ENCODE peak calls at places on chromosomes 1 and 21, in six cellular contexts. E is astrocyte, B is A549, W is fibroblast of lung, P is prostate gland, A is GM06990. K is an unnamed sample.

GRCh38 chr21:25895565-25896205 is 160.9 kb downstream of the GABPA start:
- DNase-seq in A (no peak), P (no peak), B (no peak), E (no peak), W (peak), K (peak)

GRCh38 chr1:94055459-94056122 is 65.4 kb downstream of the ABCA4 start:
- DNase-seq in W (peak), P (no peak), E (peak), B (no peak), A (no peak), K (no peak)

GRCh38 chr1:202844935-202845334 is 34.2 kb downstream of the PCAT6 start:
- DNase-seq in A (no peak), E (no peak), B (no peak), W (no peak), P (no peak), K (no peak)

GRCh38 chr1:1596493-1597274 is 3.3 kb downstream of the FNDC10 start:
- DNase-seq in B (no peak), E (no peak), W (no peak), P (no peak), A (no peak), K (no peak)

GRCh38 chr1:152884085-152884484 is 6.0 kb downstream of the SMCP start:
- DNase-seq in W (no peak), B (no peak), E (no peak), P (no peak), A (no peak), K (no peak)

GRCh38 chr21:22584308-22584707 is 1586.1 kb downstream of the NCAM2 start:
- DNase-seq in P (no peak), A (no peak), E (no peak), B (no peak), W (no peak), K (no peak)

GRCh38 chr1:17167783-17168479 is 37.0 kb upstream of the PADI1 start:
- DNase-seq in B (peak), E (peak), P (no peak), W (peak), A (no peak), K (no peak)

GRCh38 chr21:34795152-34796141 is 126.7 kb downstream of the CLIC6 start:
- DNase-seq in A (no peak), B (peak), P (peak), E (peak), W (peak), K (no peak)

GRCh38 chr1:115647507-115647906 is 5.7 kb downstream of the VANGL1 start:
- DNase-seq in E (no peak), B (no peak), P (no peak), A (no peak), W (no peak), K (peak)

GRCh38 chr1:118960567-118961136 is 27.5 kb downstream of the TBX15 start:
- DNase-seq in B (peak), E (no peak), W (peak), A (no peak), P (no peak), K (no peak)

GRCh38 chr1:233304489-233305102 is 9.1 kb upstream of the PCNX2 start:
- DNase-seq in A (no peak), P (no peak), B (no peak), W (peak), E (no peak), K (peak)

GRCh38 chr1:150895618-150896017 is 8.7 kb downstream of the CTXND2 start:
- DNase-seq in P (no peak), A (no peak), B (peak), W (peak), E (peak), K (no peak)

GRCh38 chr21:33543505-33544129 is 779 bp downstream of the SON start:
- DNase-seq in W (no peak), P (peak), E (no peak), B (no peak), A (peak), K (no peak)

DNA sequence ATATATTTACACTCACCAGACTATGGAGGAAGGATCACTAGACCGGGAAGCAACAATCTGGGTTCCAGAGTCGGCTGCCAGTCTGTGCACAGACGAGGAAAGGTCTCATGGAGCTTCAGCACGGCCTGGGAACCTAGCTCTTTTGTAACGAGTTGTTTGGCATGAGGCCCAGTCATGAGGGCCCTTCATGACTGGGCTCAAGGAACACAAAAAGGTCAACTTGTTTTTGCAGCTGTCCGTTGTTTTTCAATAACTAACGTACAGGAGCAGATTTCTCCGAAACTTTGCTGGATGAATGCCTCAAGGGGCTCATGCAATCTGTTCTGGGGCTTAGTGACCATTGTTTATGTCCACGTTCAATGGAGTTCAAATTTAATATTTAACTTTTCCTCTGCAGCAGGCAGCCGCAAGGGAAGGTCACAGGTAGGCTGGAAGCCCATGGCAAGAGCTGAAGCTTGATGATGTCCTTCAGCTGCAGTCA is 5.9 kb upstream of the STUM start:
- DNase-seq in P (no peak), B (no peak), A (no peak), W (no peak), E (no peak), K (no peak)
- H3K4me3 ChIP-seq in P (no peak), B (no peak), A (no peak), W (no peak), E (no peak), K (no peak)

DNA sequence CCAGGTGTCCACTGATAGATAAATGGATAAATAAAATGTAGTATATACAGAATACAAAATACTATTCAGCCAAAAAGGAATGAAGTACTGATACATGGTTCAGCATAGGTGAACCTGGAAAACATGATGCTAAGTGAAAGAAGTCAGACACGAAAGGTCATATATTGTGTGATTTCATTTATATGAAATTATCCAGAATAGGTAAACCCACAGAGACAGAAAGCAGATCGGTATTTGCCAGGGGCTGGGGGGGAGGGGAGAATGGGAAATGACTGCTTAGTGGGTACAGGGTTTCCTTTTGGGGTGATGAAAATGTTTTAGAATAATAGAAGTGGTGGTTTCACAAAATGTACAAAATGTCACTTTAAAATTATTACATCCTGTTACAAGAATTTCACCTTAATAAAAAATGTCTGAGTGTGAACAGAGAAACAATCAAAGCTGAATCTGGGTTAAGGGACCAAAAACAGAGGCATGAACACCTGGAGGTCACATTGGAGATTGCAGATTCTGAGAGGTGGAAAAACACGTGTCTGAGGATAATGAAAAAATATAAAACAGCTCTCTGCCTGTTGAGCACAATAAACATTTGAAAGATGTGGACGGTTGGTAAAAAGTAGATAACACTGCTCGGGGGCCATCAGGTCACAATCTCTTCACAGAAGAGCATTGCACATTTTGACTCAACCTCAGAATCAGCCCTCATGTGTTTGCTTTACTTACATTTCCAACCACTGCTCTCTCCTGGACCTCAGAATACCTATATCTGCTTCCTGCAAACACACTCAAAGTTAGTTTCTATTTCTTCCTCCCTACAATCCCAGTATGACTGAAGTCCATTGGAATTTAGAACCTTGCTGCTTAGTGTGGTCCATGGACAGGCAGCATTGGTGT is 3.3 kb downstream of the SLAMF6 start:
- DNase-seq in W (no peak), P (no peak), E (no peak), A (peak), B (peak), K (peak)
- H3K4me3 ChIP-seq in W (no peak), P (no peak), E (no peak), A (peak), B (no peak), K (peak)

GRCh38 chr1:39157304-39157703 is 47.2 kb upstream of the MACF1 start:
- DNase-seq in A (no peak), W (no peak), P (no peak), E (no peak), B (no peak), K (no peak)

GRCh38 chr1:39159224-39160036 is 45.1 kb upstream of the MACF1 start:
- DNase-seq in A (no peak), W (peak), B (no peak), P (peak), E (peak), K (no peak)

GRCh38 chr1:39154553-39155361 is 49.7 kb upstream of the MACF1 start:
- DNase-seq in E (peak), B (no peak), A (no peak), P (peak), W (peak), K (no peak)

GRCh38 chr1:39160703-39161102 is 43.8 kb upstream of the MACF1 start:
- DNase-seq in E (no peak), P (no peak), B (no peak), W (peak), A (no peak), K (no peak)

DNA sequence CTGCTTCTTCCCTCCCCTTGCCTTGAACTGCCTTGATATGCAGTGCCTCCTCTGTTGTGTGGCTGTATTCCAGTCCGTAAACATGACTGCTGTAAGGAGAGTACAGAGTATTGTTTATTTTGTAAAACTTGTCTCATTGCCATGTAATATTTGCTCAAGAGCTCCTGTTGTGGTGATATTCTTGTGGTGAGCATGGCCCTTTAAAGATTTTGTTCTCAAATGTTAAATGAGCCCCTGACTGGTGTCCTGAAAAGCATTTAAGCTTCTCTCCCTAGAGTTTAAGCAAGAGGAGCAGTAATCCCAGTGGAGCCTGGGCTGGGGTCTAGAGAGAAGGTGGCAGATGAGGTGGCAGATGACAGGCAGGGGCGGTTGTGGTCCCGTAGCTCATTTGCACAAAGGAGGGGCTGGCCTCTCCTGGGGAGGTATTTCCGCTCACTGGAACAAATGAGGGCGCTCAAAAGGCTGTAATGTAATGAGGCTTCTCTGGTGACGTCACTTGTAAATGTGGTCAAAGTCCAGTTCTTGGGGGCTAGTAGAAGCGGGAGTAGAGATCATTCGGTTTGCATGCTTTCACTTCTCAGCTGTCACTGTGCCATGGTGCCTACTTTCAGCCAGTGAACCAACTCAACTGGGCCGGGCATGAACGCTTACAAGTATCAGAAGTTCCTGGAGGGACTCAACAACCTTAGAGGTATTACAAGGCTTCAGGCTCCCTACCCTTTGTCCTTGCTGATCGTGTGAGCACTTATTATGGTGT is 46.0 kb upstream of the MACF1 start:
- DNase-seq in E (peak), A (no peak), B (peak), W (peak), P (peak), K (no peak)
- H3K4me3 ChIP-seq in E (peak), A (no peak), B (peak), W (no peak), P (peak), K (no peak)

DNA sequence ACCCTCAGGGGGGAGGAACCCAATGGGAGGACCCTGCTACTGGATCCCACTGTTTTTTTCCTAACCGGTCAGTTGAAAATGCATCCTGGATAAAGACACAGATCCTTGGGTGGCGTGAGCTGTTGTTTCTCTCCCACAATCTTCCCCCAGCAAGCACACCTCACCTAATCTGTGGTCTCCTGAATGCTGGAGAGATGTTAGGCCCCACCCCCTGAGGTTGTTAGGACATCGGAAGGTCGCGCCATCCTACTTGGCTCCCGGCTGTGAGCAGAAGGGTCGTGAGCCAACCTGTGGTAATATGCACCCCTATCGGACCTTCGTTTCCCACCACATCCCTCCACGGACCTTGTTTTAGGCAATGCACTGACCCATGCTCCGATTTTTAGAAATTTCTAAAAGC is 89.9 kb upstream of the IPO9 start:
- DNase-seq in B (no peak), E (no peak), A (no peak), W (no peak), P (no peak), K (no peak)
- H3K4me3 ChIP-seq in B (no peak), E (peak), A (no peak), W (peak), P (peak), K (peak)

DNA sequence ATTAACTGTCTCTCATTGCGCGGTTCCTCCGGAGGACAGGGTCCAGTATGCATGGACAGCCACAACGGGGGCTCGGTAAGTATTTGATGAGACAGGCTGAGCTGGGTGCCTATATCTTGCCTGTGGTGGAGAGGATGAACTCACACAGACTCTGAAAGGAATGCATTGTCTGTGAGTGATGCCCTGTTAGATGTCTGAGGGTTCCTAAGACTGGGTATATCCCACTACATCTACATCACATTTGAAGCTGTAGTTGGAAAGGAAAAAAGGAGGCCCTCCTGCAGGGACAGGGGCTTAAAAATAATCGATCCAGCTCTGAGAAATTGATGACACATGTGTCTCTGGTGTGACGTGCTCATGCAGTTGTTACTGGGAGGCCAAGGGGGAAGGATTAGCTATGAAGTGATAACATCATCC is 1.9 kb downstream of the ADARB1 start:
- DNase-seq in A (no peak), P (no peak), E (no peak), B (no peak), W (no peak), K (no peak)
- H3K4me3 ChIP-seq in A (no peak), P (no peak), E (peak), B (no peak), W (no peak), K (peak)

K was measured in CD4-positive, alpha-beta memory T cell.